ENCODE peak calls at places on chromosomes 4 and X, in nine cellular contexts. One of them, this sample, is unnamed.

GRCh38 chr4:27316176-27316575 is 455.5 kb downstream of the STIM2 start:
- DNase-seq in activated CD4-positive, alpha-beta T cell treated with anti-CD3 and anti-CD28 coated beads, Interleukin-2, amount 50 U/mL, for 1 hour: no peak
- DNase-seq in stimulated activated CD8-positive, alpha-beta memory T cell treated with anti-CD3 and anti-CD28 coated beads, Interleukin-15, amount 100 ng/mL, for 24 hours: no peak
- DNase-seq in H54: no peak
- DNase-seq in stimulated activated naive CD8-positive, alpha-beta T cell treated with anti-CD3 and anti-CD28 coated beads, Interleukin-15, Interleukin-2, amounts not matched to agents 100 U/mL and 50 U/mL, for 24 hours: no peak
- DNase-seq in NCI-H82: no peak
- DNase-seq in G401: no peak
- DNase-seq in HS-5: no peak
- DNase-seq in stimulated activated CD4-positive, alpha-beta T cell treated with anti-CD3 and anti-CD28 coated beads, Interleukin-12 subunit alpha, Interleukin-12 subunit beta, amount 100 ng/mL, for 4 hours: no peak
- DNase-seq in this sample: no peak

GRCh38 chr4:22324422-22324821 is 191.4 kb downstream of the ADGRA3 start:
- DNase-seq in activated CD4-positive, alpha-beta T cell treated with anti-CD3 and anti-CD28 coated beads, Interleukin-2, amount 50 U/mL, for 1 hour: no peak
- DNase-seq in stimulated activated CD8-positive, alpha-beta memory T cell treated with anti-CD3 and anti-CD28 coated beads, Interleukin-15, amount 100 ng/mL, for 24 hours: no peak
- DNase-seq in H54: no peak
- DNase-seq in stimulated activated naive CD8-positive, alpha-beta T cell treated with anti-CD3 and anti-CD28 coated beads, Interleukin-15, Interleukin-2, amounts not matched to agents 100 U/mL and 50 U/mL, for 24 hours: no peak
- DNase-seq in NCI-H82: no peak
- DNase-seq in G401: no peak
- DNase-seq in HS-5: no peak
- DNase-seq in stimulated activated CD4-positive, alpha-beta T cell treated with anti-CD3 and anti-CD28 coated beads, Interleukin-12 subunit alpha, Interleukin-12 subunit beta, amount 100 ng/mL, for 4 hours: no peak
- DNase-seq in this sample: no peak

GRCh38 chrX:47222776-47223350 is 4.4 kb downstream of the CDK16 start:
- DNase-seq in activated CD4-positive, alpha-beta T cell treated with anti-CD3 and anti-CD28 coated beads, Interleukin-2, amount 50 U/mL, for 1 hour: no peak
- DNase-seq in stimulated activated CD8-positive, alpha-beta memory T cell treated with anti-CD3 and anti-CD28 coated beads, Interleukin-15, amount 100 ng/mL, for 24 hours: no peak
- DNase-seq in H54: no peak
- DNase-seq in stimulated activated naive CD8-positive, alpha-beta T cell treated with anti-CD3 and anti-CD28 coated beads, Interleukin-15, Interleukin-2, amounts not matched to agents 100 U/mL and 50 U/mL, for 24 hours: no peak
- DNase-seq in NCI-H82: peak
- DNase-seq in G401: no peak
- DNase-seq in HS-5: no peak
- DNase-seq in stimulated activated CD4-positive, alpha-beta T cell treated with anti-CD3 and anti-CD28 coated beads, Interleukin-12 subunit alpha, Interleukin-12 subunit beta, amount 100 ng/mL, for 4 hours: no peak
- DNase-seq in this sample: no peak

GRCh38 chrX:112714357-112714918 is 34.7 kb upstream of the LHFPL1 start:
- DNase-seq in activated CD4-positive, alpha-beta T cell treated with anti-CD3 and anti-CD28 coated beads, Interleukin-2, amount 50 U/mL, for 1 hour: no peak
- DNase-seq in stimulated activated CD8-positive, alpha-beta memory T cell treated with anti-CD3 and anti-CD28 coated beads, Interleukin-15, amount 100 ng/mL, for 24 hours: no peak
- DNase-seq in H54: no peak
- DNase-seq in stimulated activated naive CD8-positive, alpha-beta T cell treated with anti-CD3 and anti-CD28 coated beads, Interleukin-15, Interleukin-2, amounts not matched to agents 100 U/mL and 50 U/mL, for 24 hours: no peak
- DNase-seq in NCI-H82: no peak
- DNase-seq in G401: no peak
- DNase-seq in HS-5: peak
- DNase-seq in stimulated activated CD4-positive, alpha-beta T cell treated with anti-CD3 and anti-CD28 coated beads, Interleukin-12 subunit alpha, Interleukin-12 subunit beta, amount 100 ng/mL, for 4 hours: no peak
- DNase-seq in this sample: no peak

GRCh38 chr4:102981005-102981404 is 38.5 kb downstream of the SLC9B1 start:
- DNase-seq in activated CD4-positive, alpha-beta T cell treated with anti-CD3 and anti-CD28 coated beads, Interleukin-2, amount 50 U/mL, for 1 hour: no peak
- DNase-seq in stimulated activated CD8-positive, alpha-beta memory T cell treated with anti-CD3 and anti-CD28 coated beads, Interleukin-15, amount 100 ng/mL, for 24 hours: no peak
- DNase-seq in H54: no peak
- DNase-seq in stimulated activated naive CD8-positive, alpha-beta T cell treated with anti-CD3 and anti-CD28 coated beads, Interleukin-15, Interleukin-2, amounts not matched to agents 100 U/mL and 50 U/mL, for 24 hours: no peak
- DNase-seq in NCI-H82: no peak
- DNase-seq in G401: no peak
- DNase-seq in HS-5: no peak
- DNase-seq in stimulated activated CD4-positive, alpha-beta T cell treated with anti-CD3 and anti-CD28 coated beads, Interleukin-12 subunit alpha, Interleukin-12 subunit beta, amount 100 ng/mL, for 4 hours: no peak
- DNase-seq in this sample: no peak

GRCh38 chr4:113394730-113395530 is 345.5 kb downstream of the ANK2 start:
- DNase-seq in activated CD4-positive, alpha-beta T cell treated with anti-CD3 and anti-CD28 coated beads, Interleukin-2, amount 50 U/mL, for 1 hour: peak
- DNase-seq in stimulated activated CD8-positive, alpha-beta memory T cell treated with anti-CD3 and anti-CD28 coated beads, Interleukin-15, amount 100 ng/mL, for 24 hours: no peak
- DNase-seq in H54: peak
- DNase-seq in stimulated activated naive CD8-positive, alpha-beta T cell treated with anti-CD3 and anti-CD28 coated beads, Interleukin-15, Interleukin-2, amounts not matched to agents 100 U/mL and 50 U/mL, for 24 hours: peak
- DNase-seq in NCI-H82: peak
- DNase-seq in G401: peak
- DNase-seq in HS-5: peak
- DNase-seq in stimulated activated CD4-positive, alpha-beta T cell treated with anti-CD3 and anti-CD28 coated beads, Interleukin-12 subunit alpha, Interleukin-12 subunit beta, amount 100 ng/mL, for 4 hours: no peak
- DNase-seq in this sample: peak

GRCh38 chr4:83011779-83012630 is 1.4 kb upstream of the LIN54 start:
- DNase-seq in activated CD4-positive, alpha-beta T cell treated with anti-CD3 and anti-CD28 coated beads, Interleukin-2, amount 50 U/mL, for 1 hour: peak
- DNase-seq in stimulated activated CD8-positive, alpha-beta memory T cell treated with anti-CD3 and anti-CD28 coated beads, Interleukin-15, amount 100 ng/mL, for 24 hours: no peak
- DNase-seq in H54: peak
- DNase-seq in stimulated activated naive CD8-positive, alpha-beta T cell treated with anti-CD3 and anti-CD28 coated beads, Interleukin-15, Interleukin-2, amounts not matched to agents 100 U/mL and 50 U/mL, for 24 hours: peak
- DNase-seq in NCI-H82: peak
- DNase-seq in G401: peak
- DNase-seq in HS-5: no peak
- DNase-seq in stimulated activated CD4-positive, alpha-beta T cell treated with anti-CD3 and anti-CD28 coated beads, Interleukin-12 subunit alpha, Interleukin-12 subunit beta, amount 100 ng/mL, for 4 hours: no peak
- DNase-seq in this sample: peak

GRCh38 chr4:184193556-184194525 is 23.8 kb downstream of the ENPP6 start:
- DNase-seq in activated CD4-positive, alpha-beta T cell treated with anti-CD3 and anti-CD28 coated beads, Interleukin-2, amount 50 U/mL, for 1 hour: no peak
- DNase-seq in stimulated activated CD8-positive, alpha-beta memory T cell treated with anti-CD3 and anti-CD28 coated beads, Interleukin-15, amount 100 ng/mL, for 24 hours: no peak
- DNase-seq in H54: no peak
- DNase-seq in stimulated activated naive CD8-positive, alpha-beta T cell treated with anti-CD3 and anti-CD28 coated beads, Interleukin-15, Interleukin-2, amounts not matched to agents 100 U/mL and 50 U/mL, for 24 hours: no peak
- DNase-seq in NCI-H82: no peak
- DNase-seq in G401: no peak
- DNase-seq in HS-5: no peak
- DNase-seq in stimulated activated CD4-positive, alpha-beta T cell treated with anti-CD3 and anti-CD28 coated beads, Interleukin-12 subunit alpha, Interleukin-12 subunit beta, amount 100 ng/mL, for 4 hours: no peak
- DNase-seq in this sample: no peak

GRCh38 chrX:51569561-51569960 is 49.2 kb downstream of the CENPVL3 start:
- DNase-seq in activated CD4-positive, alpha-beta T cell treated with anti-CD3 and anti-CD28 coated beads, Interleukin-2, amount 50 U/mL, for 1 hour: no peak
- DNase-seq in stimulated activated CD8-positive, alpha-beta memory T cell treated with anti-CD3 and anti-CD28 coated beads, Interleukin-15, amount 100 ng/mL, for 24 hours: no peak
- DNase-seq in H54: no peak
- DNase-seq in stimulated activated naive CD8-positive, alpha-beta T cell treated with anti-CD3 and anti-CD28 coated beads, Interleukin-15, Interleukin-2, amounts not matched to agents 100 U/mL and 50 U/mL, for 24 hours: no peak
- DNase-seq in NCI-H82: no peak
- DNase-seq in G401: no peak
- DNase-seq in HS-5: no peak
- DNase-seq in stimulated activated CD4-positive, alpha-beta T cell treated with anti-CD3 and anti-CD28 coated beads, Interleukin-12 subunit alpha, Interleukin-12 subunit beta, amount 100 ng/mL, for 4 hours: no peak
- DNase-seq in this sample: no peak

GRCh38 chrX:48498374-48498809 is 10.4 kb upstream of the PORCN start:
- DNase-seq in activated CD4-positive, alpha-beta T cell treated with anti-CD3 and anti-CD28 coated beads, Interleukin-2, amount 50 U/mL, for 1 hour: no peak
- DNase-seq in stimulated activated CD8-positive, alpha-beta memory T cell treated with anti-CD3 and anti-CD28 coated beads, Interleukin-15, amount 100 ng/mL, for 24 hours: no peak
- DNase-seq in H54: peak
- DNase-seq in stimulated activated naive CD8-positive, alpha-beta T cell treated with anti-CD3 and anti-CD28 coated beads, Interleukin-15, Interleukin-2, amounts not matched to agents 100 U/mL and 50 U/mL, for 24 hours: no peak
- DNase-seq in NCI-H82: no peak
- DNase-seq in G401: no peak
- DNase-seq in HS-5: peak
- DNase-seq in stimulated activated CD4-positive, alpha-beta T cell treated with anti-CD3 and anti-CD28 coated beads, Interleukin-12 subunit alpha, Interleukin-12 subunit beta, amount 100 ng/mL, for 4 hours: no peak
- DNase-seq in this sample: no peak

GRCh38 chr4:156723951-156724668 is 247.5 kb downstream of the PDGFC start:
- DNase-seq in activated CD4-positive, alpha-beta T cell treated with anti-CD3 and anti-CD28 coated beads, Interleukin-2, amount 50 U/mL, for 1 hour: no peak
- DNase-seq in stimulated activated CD8-positive, alpha-beta memory T cell treated with anti-CD3 and anti-CD28 coated beads, Interleukin-15, amount 100 ng/mL, for 24 hours: no peak
- DNase-seq in H54: no peak
- DNase-seq in stimulated activated naive CD8-positive, alpha-beta T cell treated with anti-CD3 and anti-CD28 coated beads, Interleukin-15, Interleukin-2, amounts not matched to agents 100 U/mL and 50 U/mL, for 24 hours: no peak
- DNase-seq in NCI-H82: no peak
- DNase-seq in G401: no peak
- DNase-seq in HS-5: no peak
- DNase-seq in stimulated activated CD4-positive, alpha-beta T cell treated with anti-CD3 and anti-CD28 coated beads, Interleukin-12 subunit alpha, Interleukin-12 subunit beta, amount 100 ng/mL, for 4 hours: no peak
- DNase-seq in this sample: no peak

GRCh38 chr4:31379364-31379763 is 659.2 kb downstream of the PCDH7 start:
- DNase-seq in activated CD4-positive, alpha-beta T cell treated with anti-CD3 and anti-CD28 coated beads, Interleukin-2, amount 50 U/mL, for 1 hour: no peak
- DNase-seq in stimulated activated CD8-positive, alpha-beta memory T cell treated with anti-CD3 and anti-CD28 coated beads, Interleukin-15, amount 100 ng/mL, for 24 hours: no peak
- DNase-seq in H54: no peak
- DNase-seq in stimulated activated naive CD8-positive, alpha-beta T cell treated with anti-CD3 and anti-CD28 coated beads, Interleukin-15, Interleukin-2, amounts not matched to agents 100 U/mL and 50 U/mL, for 24 hours: no peak
- DNase-seq in NCI-H82: no peak
- DNase-seq in G401: no peak
- DNase-seq in HS-5: no peak
- DNase-seq in stimulated activated CD4-positive, alpha-beta T cell treated with anti-CD3 and anti-CD28 coated beads, Interleukin-12 subunit alpha, Interleukin-12 subunit beta, amount 100 ng/mL, for 4 hours: no peak
- DNase-seq in this sample: no peak

GRCh38 chr4:84378983-84379382 is 120.1 kb downstream of the NKX6-1 start:
- DNase-seq in activated CD4-positive, alpha-beta T cell treated with anti-CD3 and anti-CD28 coated beads, Interleukin-2, amount 50 U/mL, for 1 hour: no peak
- DNase-seq in stimulated activated CD8-positive, alpha-beta memory T cell treated with anti-CD3 and anti-CD28 coated beads, Interleukin-15, amount 100 ng/mL, for 24 hours: no peak
- DNase-seq in H54: no peak
- DNase-seq in stimulated activated naive CD8-positive, alpha-beta T cell treated with anti-CD3 and anti-CD28 coated beads, Interleukin-15, Interleukin-2, amounts not matched to agents 100 U/mL and 50 U/mL, for 24 hours: no peak
- DNase-seq in NCI-H82: no peak
- DNase-seq in G401: no peak
- DNase-seq in HS-5: no peak
- DNase-seq in stimulated activated CD4-positive, alpha-beta T cell treated with anti-CD3 and anti-CD28 coated beads, Interleukin-12 subunit alpha, Interleukin-12 subunit beta, amount 100 ng/mL, for 4 hours: no peak
- DNase-seq in this sample: no peak

GRCh38 chrX:45771560-45772340 is 571.1 kb upstream of the DIPK2B start:
- DNase-seq in activated CD4-positive, alpha-beta T cell treated with anti-CD3 and anti-CD28 coated beads, Interleukin-2, amount 50 U/mL, for 1 hour: peak
- DNase-seq in stimulated activated CD8-positive, alpha-beta memory T cell treated with anti-CD3 and anti-CD28 coated beads, Interleukin-15, amount 100 ng/mL, for 24 hours: no peak
- DNase-seq in H54: no peak
- DNase-seq in stimulated activated naive CD8-positive, alpha-beta T cell treated with anti-CD3 and anti-CD28 coated beads, Interleukin-15, Interleukin-2, amounts not matched to agents 100 U/mL and 50 U/mL, for 24 hours: peak
- DNase-seq in NCI-H82: no peak
- DNase-seq in G401: no peak
- DNase-seq in HS-5: no peak
- DNase-seq in stimulated activated CD4-positive, alpha-beta T cell treated with anti-CD3 and anti-CD28 coated beads, Interleukin-12 subunit alpha, Interleukin-12 subunit beta, amount 100 ng/mL, for 4 hours: peak
- DNase-seq in this sample: no peak

GRCh38 chr4:122083356-122083755 is 68.8 kb upstream of the BLTP1 start:
- DNase-seq in activated CD4-positive, alpha-beta T cell treated with anti-CD3 and anti-CD28 coated beads, Interleukin-2, amount 50 U/mL, for 1 hour: no peak
- DNase-seq in stimulated activated CD8-positive, alpha-beta memory T cell treated with anti-CD3 and anti-CD28 coated beads, Interleukin-15, amount 100 ng/mL, for 24 hours: no peak
- DNase-seq in H54: no peak
- DNase-seq in stimulated activated naive CD8-positive, alpha-beta T cell treated with anti-CD3 and anti-CD28 coated beads, Interleukin-15, Interleukin-2, amounts not matched to agents 100 U/mL and 50 U/mL, for 24 hours: no peak
- DNase-seq in NCI-H82: no peak
- DNase-seq in G401: no peak
- DNase-seq in HS-5: no peak
- DNase-seq in stimulated activated CD4-positive, alpha-beta T cell treated with anti-CD3 and anti-CD28 coated beads, Interleukin-12 subunit alpha, Interleukin-12 subunit beta, amount 100 ng/mL, for 4 hours: no peak
- DNase-seq in this sample: no peak

GRCh38 chrX:47662144-47662657 is 3.2 kb upstream of the UXT start:
- DNase-seq in activated CD4-positive, alpha-beta T cell treated with anti-CD3 and anti-CD28 coated beads, Interleukin-2, amount 50 U/mL, for 1 hour: no peak
- DNase-seq in stimulated activated CD8-positive, alpha-beta memory T cell treated with anti-CD3 and anti-CD28 coated beads, Interleukin-15, amount 100 ng/mL, for 24 hours: no peak
- DNase-seq in H54: no peak
- DNase-seq in stimulated activated naive CD8-positive, alpha-beta T cell treated with anti-CD3 and anti-CD28 coated beads, Interleukin-15, Interleukin-2, amounts not matched to agents 100 U/mL and 50 U/mL, for 24 hours: peak
- DNase-seq in NCI-H82: no peak
- DNase-seq in G401: no peak
- DNase-seq in HS-5: peak
- DNase-seq in stimulated activated CD4-positive, alpha-beta T cell treated with anti-CD3 and anti-CD28 coated beads, Interleukin-12 subunit alpha, Interleukin-12 subunit beta, amount 100 ng/mL, for 4 hours: peak
- DNase-seq in this sample: no peak

GRCh38 chr4:136526517-136526916 is 1005.8 kb downstream of the PCDH18 start:
- DNase-seq in activated CD4-positive, alpha-beta T cell treated with anti-CD3 and anti-CD28 coated beads, Interleukin-2, amount 50 U/mL, for 1 hour: no peak
- DNase-seq in stimulated activated CD8-positive, alpha-beta memory T cell treated with anti-CD3 and anti-CD28 coated beads, Interleukin-15, amount 100 ng/mL, for 24 hours: no peak
- DNase-seq in H54: no peak
- DNase-seq in stimulated activated naive CD8-positive, alpha-beta T cell treated with anti-CD3 and anti-CD28 coated beads, Interleukin-15, Interleukin-2, amounts not matched to agents 100 U/mL and 50 U/mL, for 24 hours: no peak
- DNase-seq in NCI-H82: no peak
- DNase-seq in G401: no peak
- DNase-seq in HS-5: no peak
- DNase-seq in stimulated activated CD4-positive, alpha-beta T cell treated with anti-CD3 and anti-CD28 coated beads, Interleukin-12 subunit alpha, Interleukin-12 subunit beta, amount 100 ng/mL, for 4 hours: no peak
- DNase-seq in this sample: no peak

GRCh38 chrX:130770615-130771014 is 132.4 kb downstream of the ENOX2 start:
- DNase-seq in activated CD4-positive, alpha-beta T cell treated with anti-CD3 and anti-CD28 coated beads, Interleukin-2, amount 50 U/mL, for 1 hour: no peak
- DNase-seq in stimulated activated CD8-positive, alpha-beta memory T cell treated with anti-CD3 and anti-CD28 coated beads, Interleukin-15, amount 100 ng/mL, for 24 hours: no peak
- DNase-seq in H54: peak
- DNase-seq in stimulated activated naive CD8-positive, alpha-beta T cell treated with anti-CD3 and anti-CD28 coated beads, Interleukin-15, Interleukin-2, amounts not matched to agents 100 U/mL and 50 U/mL, for 24 hours: no peak
- DNase-seq in NCI-H82: no peak
- DNase-seq in G401: no peak
- DNase-seq in HS-5: peak
- DNase-seq in stimulated activated CD4-positive, alpha-beta T cell treated with anti-CD3 and anti-CD28 coated beads, Interleukin-12 subunit alpha, Interleukin-12 subunit beta, amount 100 ng/mL, for 4 hours: no peak
- DNase-seq in this sample: no peak

GRCh38 chr4:185921583-185922555 is 109.9 kb upstream of the SORBS2 start:
- DNase-seq in activated CD4-positive, alpha-beta T cell treated with anti-CD3 and anti-CD28 coated beads, Interleukin-2, amount 50 U/mL, for 1 hour: no peak
- DNase-seq in stimulated activated CD8-positive, alpha-beta memory T cell treated with anti-CD3 and anti-CD28 coated beads, Interleukin-15, amount 100 ng/mL, for 24 hours: no peak
- DNase-seq in H54: no peak
- DNase-seq in stimulated activated naive CD8-positive, alpha-beta T cell treated with anti-CD3 and anti-CD28 coated beads, Interleukin-15, Interleukin-2, amounts not matched to agents 100 U/mL and 50 U/mL, for 24 hours: no peak
- DNase-seq in NCI-H82: no peak
- DNase-seq in G401: no peak
- DNase-seq in HS-5: no peak
- DNase-seq in stimulated activated CD4-positive, alpha-beta T cell treated with anti-CD3 and anti-CD28 coated beads, Interleukin-12 subunit alpha, Interleukin-12 subunit beta, amount 100 ng/mL, for 4 hours: no peak
- DNase-seq in this sample: no peak

GRCh38 chr4:11514780-11515432 is 86.2 kb upstream of the HS3ST1 start:
- DNase-seq in activated CD4-positive, alpha-beta T cell treated with anti-CD3 and anti-CD28 coated beads, Interleukin-2, amount 50 U/mL, for 1 hour: no peak
- DNase-seq in stimulated activated CD8-positive, alpha-beta memory T cell treated with anti-CD3 and anti-CD28 coated beads, Interleukin-15, amount 100 ng/mL, for 24 hours: no peak
- DNase-seq in H54: no peak
- DNase-seq in stimulated activated naive CD8-positive, alpha-beta T cell treated with anti-CD3 and anti-CD28 coated beads, Interleukin-15, Interleukin-2, amounts not matched to agents 100 U/mL and 50 U/mL, for 24 hours: no peak
- DNase-seq in NCI-H82: peak
- DNase-seq in G401: no peak
- DNase-seq in HS-5: no peak
- DNase-seq in stimulated activated CD4-positive, alpha-beta T cell treated with anti-CD3 and anti-CD28 coated beads, Interleukin-12 subunit alpha, Interleukin-12 subunit beta, amount 100 ng/mL, for 4 hours: no peak
- DNase-seq in this sample: no peak

GRCh38 chr4:107913283-107913899 is 18.0 kb upstream of the CYP2U1 start:
- DNase-seq in activated CD4-positive, alpha-beta T cell treated with anti-CD3 and anti-CD28 coated beads, Interleukin-2, amount 50 U/mL, for 1 hour: no peak
- DNase-seq in stimulated activated CD8-positive, alpha-beta memory T cell treated with anti-CD3 and anti-CD28 coated beads, Interleukin-15, amount 100 ng/mL, for 24 hours: no peak
- DNase-seq in H54: no peak
- DNase-seq in stimulated activated naive CD8-positive, alpha-beta T cell treated with anti-CD3 and anti-CD28 coated beads, Interleukin-15, Interleukin-2, amounts not matched to agents 100 U/mL and 50 U/mL, for 24 hours: peak
- DNase-seq in NCI-H82: peak
- DNase-seq in G401: peak
- DNase-seq in HS-5: no peak
- DNase-seq in stimulated activated CD4-positive, alpha-beta T cell treated with anti-CD3 and anti-CD28 coated beads, Interleukin-12 subunit alpha, Interleukin-12 subunit beta, amount 100 ng/mL, for 4 hours: no peak
- DNase-seq in this sample: peak

GRCh38 chr4:2964077-2964471 is 703 bp downstream of the GRK4 start:
- DNase-seq in activated CD4-positive, alpha-beta T cell treated with anti-CD3 and anti-CD28 coated beads, Interleukin-2, amount 50 U/mL, for 1 hour: no peak
- DNase-seq in stimulated activated CD8-positive, alpha-beta memory T cell treated with anti-CD3 and anti-CD28 coated beads, Interleukin-15, amount 100 ng/mL, for 24 hours: no peak
- DNase-seq in H54: no peak
- DNase-seq in stimulated activated naive CD8-positive, alpha-beta T cell treated with anti-CD3 and anti-CD28 coated beads, Interleukin-15, Interleukin-2, amounts not matched to agents 100 U/mL and 50 U/mL, for 24 hours: peak
- DNase-seq in NCI-H82: no peak
- DNase-seq in G401: peak
- DNase-seq in HS-5: no peak
- DNase-seq in stimulated activated CD4-positive, alpha-beta T cell treated with anti-CD3 and anti-CD28 coated beads, Interleukin-12 subunit alpha, Interleukin-12 subunit beta, amount 100 ng/mL, for 4 hours: no peak
- DNase-seq in this sample: peak

GRCh38 chr4:122602277-122603142 is 18.4 kb downstream of the IL21 start:
- DNase-seq in activated CD4-positive, alpha-beta T cell treated with anti-CD3 and anti-CD28 coated beads, Interleukin-2, amount 50 U/mL, for 1 hour: no peak
- DNase-seq in stimulated activated CD8-positive, alpha-beta memory T cell treated with anti-CD3 and anti-CD28 coated beads, Interleukin-15, amount 100 ng/mL, for 24 hours: no peak
- DNase-seq in H54: no peak
- DNase-seq in stimulated activated naive CD8-positive, alpha-beta T cell treated with anti-CD3 and anti-CD28 coated beads, Interleukin-15, Interleukin-2, amounts not matched to agents 100 U/mL and 50 U/mL, for 24 hours: no peak
- DNase-seq in NCI-H82: peak
- DNase-seq in G401: peak
- DNase-seq in HS-5: no peak
- DNase-seq in stimulated activated CD4-positive, alpha-beta T cell treated with anti-CD3 and anti-CD28 coated beads, Interleukin-12 subunit alpha, Interleukin-12 subunit beta, amount 100 ng/mL, for 4 hours: no peak
- DNase-seq in this sample: peak

GRCh38 chr4:161222889-161223288 is 940.9 kb downstream of the FSTL5 start:
- DNase-seq in activated CD4-positive, alpha-beta T cell treated with anti-CD3 and anti-CD28 coated beads, Interleukin-2, amount 50 U/mL, for 1 hour: no peak
- DNase-seq in stimulated activated CD8-positive, alpha-beta memory T cell treated with anti-CD3 and anti-CD28 coated beads, Interleukin-15, amount 100 ng/mL, for 24 hours: no peak
- DNase-seq in H54: no peak
- DNase-seq in stimulated activated naive CD8-positive, alpha-beta T cell treated with anti-CD3 and anti-CD28 coated beads, Interleukin-15, Interleukin-2, amounts not matched to agents 100 U/mL and 50 U/mL, for 24 hours: no peak
- DNase-seq in NCI-H82: no peak
- DNase-seq in G401: no peak
- DNase-seq in HS-5: no peak
- DNase-seq in stimulated activated CD4-positive, alpha-beta T cell treated with anti-CD3 and anti-CD28 coated beads, Interleukin-12 subunit alpha, Interleukin-12 subunit beta, amount 100 ng/mL, for 4 hours: no peak
- DNase-seq in this sample: no peak

GRCh38 chr4:5772528-5773270 is 61.7 kb downstream of the EVC start:
- DNase-seq in activated CD4-positive, alpha-beta T cell treated with anti-CD3 and anti-CD28 coated beads, Interleukin-2, amount 50 U/mL, for 1 hour: no peak
- DNase-seq in stimulated activated CD8-positive, alpha-beta memory T cell treated with anti-CD3 and anti-CD28 coated beads, Interleukin-15, amount 100 ng/mL, for 24 hours: no peak
- DNase-seq in H54: no peak
- DNase-seq in stimulated activated naive CD8-positive, alpha-beta T cell treated with anti-CD3 and anti-CD28 coated beads, Interleukin-15, Interleukin-2, amounts not matched to agents 100 U/mL and 50 U/mL, for 24 hours: no peak
- DNase-seq in NCI-H82: no peak
- DNase-seq in G401: no peak
- DNase-seq in HS-5: no peak
- DNase-seq in stimulated activated CD4-positive, alpha-beta T cell treated with anti-CD3 and anti-CD28 coated beads, Interleukin-12 subunit alpha, Interleukin-12 subunit beta, amount 100 ng/mL, for 4 hours: no peak
- DNase-seq in this sample: no peak

GRCh38 chr4:186770446-186771175 is 47.0 kb upstream of the FAT1 start:
- DNase-seq in activated CD4-positive, alpha-beta T cell treated with anti-CD3 and anti-CD28 coated beads, Interleukin-2, amount 50 U/mL, for 1 hour: no peak
- DNase-seq in stimulated activated CD8-positive, alpha-beta memory T cell treated with anti-CD3 and anti-CD28 coated beads, Interleukin-15, amount 100 ng/mL, for 24 hours: no peak
- DNase-seq in H54: peak
- DNase-seq in stimulated activated naive CD8-positive, alpha-beta T cell treated with anti-CD3 and anti-CD28 coated beads, Interleukin-15, Interleukin-2, amounts not matched to agents 100 U/mL and 50 U/mL, for 24 hours: no peak
- DNase-seq in NCI-H82: no peak
- DNase-seq in G401: peak
- DNase-seq in HS-5: peak
- DNase-seq in stimulated activated CD4-positive, alpha-beta T cell treated with anti-CD3 and anti-CD28 coated beads, Interleukin-12 subunit alpha, Interleukin-12 subunit beta, amount 100 ng/mL, for 4 hours: no peak
- DNase-seq in this sample: peak

GRCh38 chr4:137417676-137418075 is 114.6 kb downstream of the PCDH18 start:
- DNase-seq in activated CD4-positive, alpha-beta T cell treated with anti-CD3 and anti-CD28 coated beads, Interleukin-2, amount 50 U/mL, for 1 hour: no peak
- DNase-seq in stimulated activated CD8-positive, alpha-beta memory T cell treated with anti-CD3 and anti-CD28 coated beads, Interleukin-15, amount 100 ng/mL, for 24 hours: no peak
- DNase-seq in H54: no peak
- DNase-seq in stimulated activated naive CD8-positive, alpha-beta T cell treated with anti-CD3 and anti-CD28 coated beads, Interleukin-15, Interleukin-2, amounts not matched to agents 100 U/mL and 50 U/mL, for 24 hours: no peak
- DNase-seq in NCI-H82: no peak
- DNase-seq in G401: no peak
- DNase-seq in HS-5: no peak
- DNase-seq in stimulated activated CD4-positive, alpha-beta T cell treated with anti-CD3 and anti-CD28 coated beads, Interleukin-12 subunit alpha, Interleukin-12 subunit beta, amount 100 ng/mL, for 4 hours: no peak
- DNase-seq in this sample: no peak

GRCh38 chr4:6472008-6472386 is 417 bp downstream of the PPP2R2C start:
- DNase-seq in activated CD4-positive, alpha-beta T cell treated with anti-CD3 and anti-CD28 coated beads, Interleukin-2, amount 50 U/mL, for 1 hour: no peak
- DNase-seq in stimulated activated CD8-positive, alpha-beta memory T cell treated with anti-CD3 and anti-CD28 coated beads, Interleukin-15, amount 100 ng/mL, for 24 hours: no peak
- DNase-seq in H54: no peak
- DNase-seq in stimulated activated naive CD8-positive, alpha-beta T cell treated with anti-CD3 and anti-CD28 coated beads, Interleukin-15, Interleukin-2, amounts not matched to agents 100 U/mL and 50 U/mL, for 24 hours: no peak
- DNase-seq in NCI-H82: no peak
- DNase-seq in G401: no peak
- DNase-seq in HS-5: no peak
- DNase-seq in stimulated activated CD4-positive, alpha-beta T cell treated with anti-CD3 and anti-CD28 coated beads, Interleukin-12 subunit alpha, Interleukin-12 subunit beta, amount 100 ng/mL, for 4 hours: no peak
- DNase-seq in this sample: no peak

This sample was measured in cerebellar cortex.